ENCODE peak calls at places on chromosomes 5 and 9, in ten cellular contexts. One of them, this sample, is unnamed.
A peak's percentile ranks its signal among the peaks of the same experiment; 100 is the strongest.

GRCh38 chr9:3385871-3386270 is 139.9 kb downstream of the RFX3 start:
- DNase-seq in neuronal stem cell: no peak
- DNase-seq in foreskin fibroblast: no peak
- DNase-seq in CD8-positive, alpha-beta memory T cell: no peak
- DNase-seq in T follicular helper cell: no peak
- DNase-seq in astrocyte of the cerebellum: no peak
- DNase-seq in right lobe of liver: no peak
- DNase-seq in colonic mucosa: no peak
- DNase-seq in cardiac muscle cell: no peak
- DNase-seq in endothelial cell: no peak
- DNase-seq in this sample: no peak

GRCh38 chr9:89052470-89053097 is 61.3 kb downstream of the S1PR3 start:
- DNase-seq in neuronal stem cell: no peak
- DNase-seq in foreskin fibroblast: no peak
- DNase-seq in CD8-positive, alpha-beta memory T cell: no peak
- DNase-seq in T follicular helper cell: no peak
- DNase-seq in astrocyte of the cerebellum: no peak
- DNase-seq in right lobe of liver: no peak
- DNase-seq in colonic mucosa: no peak
- DNase-seq in cardiac muscle cell: no peak
- DNase-seq in endothelial cell: no peak
- DNase-seq in this sample: no peak

GRCh38 chr5:113612060-113612496 is 98.6 kb downstream of the YTHDC2 start:
- DNase-seq in neuronal stem cell: peak; percentile 11
- DNase-seq in foreskin fibroblast: peak; percentile 7
- DNase-seq in CD8-positive, alpha-beta memory T cell: no peak
- DNase-seq in T follicular helper cell: no peak
- DNase-seq in astrocyte of the cerebellum: peak; percentile 4
- DNase-seq in right lobe of liver: no peak
- DNase-seq in colonic mucosa: no peak
- DNase-seq in cardiac muscle cell: peak; percentile 41
- DNase-seq in endothelial cell: no peak
- DNase-seq in this sample: no peak

GRCh38 chr9:109463924-109464625 is 34.0 kb downstream of the PTPN3 start:
- DNase-seq in neuronal stem cell: no peak
- DNase-seq in foreskin fibroblast: no peak
- DNase-seq in CD8-positive, alpha-beta memory T cell: no peak
- DNase-seq in T follicular helper cell: no peak
- DNase-seq in astrocyte of the cerebellum: no peak
- DNase-seq in right lobe of liver: no peak
- DNase-seq in colonic mucosa: no peak
- DNase-seq in cardiac muscle cell: no peak
- DNase-seq in endothelial cell: no peak
- DNase-seq in this sample: no peak

GRCh38 chr5:167720201-167720600 is 571.2 kb upstream of the WWC1 start:
- DNase-seq in neuronal stem cell: no peak
- DNase-seq in foreskin fibroblast: peak; percentile 60
- DNase-seq in CD8-positive, alpha-beta memory T cell: no peak
- DNase-seq in T follicular helper cell: no peak
- DNase-seq in astrocyte of the cerebellum: no peak
- DNase-seq in right lobe of liver: no peak
- DNase-seq in colonic mucosa: no peak
- DNase-seq in cardiac muscle cell: no peak
- DNase-seq in endothelial cell: no peak
- DNase-seq in this sample: no peak

GRCh38 chr5:144028058-144028457 is 142.4 kb downstream of the YIPF5 start:
- DNase-seq in neuronal stem cell: no peak
- DNase-seq in foreskin fibroblast: peak; percentile 59
- DNase-seq in CD8-positive, alpha-beta memory T cell: no peak
- DNase-seq in T follicular helper cell: no peak
- DNase-seq in astrocyte of the cerebellum: peak; percentile 28
- DNase-seq in right lobe of liver: no peak
- DNase-seq in colonic mucosa: no peak
- DNase-seq in cardiac muscle cell: no peak
- DNase-seq in endothelial cell: no peak
- DNase-seq in this sample: no peak

GRCh38 chr5:143865421-143865820 is 53.5 kb downstream of the HMHB1 start:
- DNase-seq in neuronal stem cell: no peak
- DNase-seq in foreskin fibroblast: no peak
- DNase-seq in CD8-positive, alpha-beta memory T cell: no peak
- DNase-seq in T follicular helper cell: no peak
- DNase-seq in astrocyte of the cerebellum: no peak
- DNase-seq in right lobe of liver: no peak
- DNase-seq in colonic mucosa: no peak
- DNase-seq in cardiac muscle cell: no peak
- DNase-seq in endothelial cell: no peak
- DNase-seq in this sample: no peak

GRCh38 chr9:26565131-26565530 is 327.5 kb downstream of the CAAP1 start:
- DNase-seq in neuronal stem cell: no peak
- DNase-seq in foreskin fibroblast: no peak
- DNase-seq in CD8-positive, alpha-beta memory T cell: no peak
- DNase-seq in T follicular helper cell: no peak
- DNase-seq in astrocyte of the cerebellum: no peak
- DNase-seq in right lobe of liver: no peak
- DNase-seq in colonic mucosa: no peak
- DNase-seq in cardiac muscle cell: no peak
- DNase-seq in endothelial cell: no peak
- DNase-seq in this sample: no peak

GRCh38 chr9:32587901-32588300 is 14.9 kb upstream of the NDUFB6 start:
- DNase-seq in neuronal stem cell: no peak
- DNase-seq in foreskin fibroblast: no peak
- DNase-seq in CD8-positive, alpha-beta memory T cell: no peak
- DNase-seq in T follicular helper cell: no peak
- DNase-seq in astrocyte of the cerebellum: peak; percentile 42
- DNase-seq in right lobe of liver: no peak
- DNase-seq in colonic mucosa: no peak
- DNase-seq in cardiac muscle cell: no peak
- DNase-seq in endothelial cell: no peak
- DNase-seq in this sample: no peak

GRCh38 chr5:176779537-176779936 is 30.8 kb upstream of the UNC5A start:
- DNase-seq in neuronal stem cell: no peak
- DNase-seq in foreskin fibroblast: no peak
- DNase-seq in CD8-positive, alpha-beta memory T cell: peak; percentile 19
- DNase-seq in T follicular helper cell: no peak
- DNase-seq in astrocyte of the cerebellum: no peak
- DNase-seq in right lobe of liver: no peak
- DNase-seq in colonic mucosa: no peak
- DNase-seq in cardiac muscle cell: no peak
- DNase-seq in endothelial cell: no peak
- DNase-seq in this sample: no peak

GRCh38 chr5:173486826-173487225 is 129.6 kb downstream of the BOD1 start:
- DNase-seq in neuronal stem cell: no peak
- DNase-seq in foreskin fibroblast: no peak
- DNase-seq in CD8-positive, alpha-beta memory T cell: no peak
- DNase-seq in T follicular helper cell: no peak
- DNase-seq in astrocyte of the cerebellum: no peak
- DNase-seq in right lobe of liver: no peak
- DNase-seq in colonic mucosa: no peak
- DNase-seq in cardiac muscle cell: no peak
- DNase-seq in endothelial cell: no peak
- DNase-seq in this sample: no peak

GRCh38 chr5:179759961-179760541 is 27.4 kb downstream of the MAML1 start:
- DNase-seq in neuronal stem cell: no peak
- DNase-seq in foreskin fibroblast: no peak
- DNase-seq in CD8-positive, alpha-beta memory T cell: no peak
- DNase-seq in T follicular helper cell: no peak
- DNase-seq in astrocyte of the cerebellum: no peak
- DNase-seq in right lobe of liver: no peak
- DNase-seq in colonic mucosa: no peak
- DNase-seq in cardiac muscle cell: no peak
- DNase-seq in endothelial cell: no peak
- DNase-seq in this sample: no peak

GRCh38 chr5:143495124-143495523 is 91.6 kb upstream of the NR3C1 start:
- DNase-seq in neuronal stem cell: no peak
- DNase-seq in foreskin fibroblast: no peak
- DNase-seq in CD8-positive, alpha-beta memory T cell: no peak
- DNase-seq in T follicular helper cell: no peak
- DNase-seq in astrocyte of the cerebellum: no peak
- DNase-seq in right lobe of liver: no peak
- DNase-seq in colonic mucosa: no peak
- DNase-seq in cardiac muscle cell: no peak
- DNase-seq in endothelial cell: no peak
- DNase-seq in this sample: no peak

GRCh38 chr5:113067635-113068344 is 91.2 kb downstream of the DCP2 start:
- DNase-seq in neuronal stem cell: no peak
- DNase-seq in foreskin fibroblast: peak; percentile 50
- DNase-seq in CD8-positive, alpha-beta memory T cell: no peak
- DNase-seq in T follicular helper cell: no peak
- DNase-seq in astrocyte of the cerebellum: no peak
- DNase-seq in right lobe of liver: no peak
- DNase-seq in colonic mucosa: no peak
- DNase-seq in cardiac muscle cell: no peak
- DNase-seq in endothelial cell: no peak
- DNase-seq in this sample: no peak

GRCh38 chr9:36134761-36135505 is 1.6 kb upstream of the GLIPR2 start:
- DNase-seq in neuronal stem cell: no peak
- DNase-seq in foreskin fibroblast: no peak
- DNase-seq in CD8-positive, alpha-beta memory T cell: no peak
- DNase-seq in T follicular helper cell: no peak
- DNase-seq in astrocyte of the cerebellum: no peak
- DNase-seq in right lobe of liver: no peak
- DNase-seq in colonic mucosa: no peak
- DNase-seq in cardiac muscle cell: no peak
- DNase-seq in endothelial cell: no peak
- DNase-seq in this sample: no peak

GRCh38 chr5:164065266-164065665 is 559.8 kb downstream of the MAT2B start:
- DNase-seq in neuronal stem cell: no peak
- DNase-seq in foreskin fibroblast: no peak
- DNase-seq in CD8-positive, alpha-beta memory T cell: no peak
- DNase-seq in T follicular helper cell: no peak
- DNase-seq in astrocyte of the cerebellum: no peak
- DNase-seq in right lobe of liver: no peak
- DNase-seq in colonic mucosa: no peak
- DNase-seq in cardiac muscle cell: no peak
- DNase-seq in endothelial cell: no peak
- DNase-seq in this sample: no peak

GRCh38 chr9:131228988-131229387 is 47.3 kb downstream of the FAM78A start:
- DNase-seq in neuronal stem cell: no peak
- DNase-seq in foreskin fibroblast: no peak
- DNase-seq in CD8-positive, alpha-beta memory T cell: no peak
- DNase-seq in T follicular helper cell: no peak
- DNase-seq in astrocyte of the cerebellum: peak; percentile 82
- DNase-seq in right lobe of liver: no peak
- DNase-seq in colonic mucosa: no peak
- DNase-seq in cardiac muscle cell: no peak
- DNase-seq in endothelial cell: no peak
- DNase-seq in this sample: no peak

GRCh38 chr5:1523793-1524480 is at the start of gene LPCAT1:
- DNase-seq in neuronal stem cell: peak; percentile 77
- DNase-seq in foreskin fibroblast: peak; percentile 64
- DNase-seq in CD8-positive, alpha-beta memory T cell: peak; percentile 79
- DNase-seq in T follicular helper cell: peak; percentile 47
- DNase-seq in astrocyte of the cerebellum: no peak
- DNase-seq in right lobe of liver: peak; percentile 89
- DNase-seq in colonic mucosa: peak; percentile 78
- DNase-seq in cardiac muscle cell: peak; percentile 89
- DNase-seq in endothelial cell: peak; percentile 82
- DNase-seq in this sample: no peak

GRCh38 chr5:74382864-74383618 is 257.5 kb downstream of the ENC1 start:
- DNase-seq in neuronal stem cell: no peak
- DNase-seq in foreskin fibroblast: no peak
- DNase-seq in CD8-positive, alpha-beta memory T cell: no peak
- DNase-seq in T follicular helper cell: no peak
- DNase-seq in astrocyte of the cerebellum: no peak
- DNase-seq in right lobe of liver: no peak
- DNase-seq in colonic mucosa: no peak
- DNase-seq in cardiac muscle cell: peak; percentile 44
- DNase-seq in endothelial cell: no peak
- DNase-seq in this sample: no peak

GRCh38 chr9:17622749-17623148 is 43.9 kb downstream of the SH3GL2 start:
- DNase-seq in neuronal stem cell: no peak
- DNase-seq in foreskin fibroblast: no peak
- DNase-seq in CD8-positive, alpha-beta memory T cell: no peak
- DNase-seq in T follicular helper cell: no peak
- DNase-seq in astrocyte of the cerebellum: no peak
- DNase-seq in right lobe of liver: no peak
- DNase-seq in colonic mucosa: no peak
- DNase-seq in cardiac muscle cell: no peak
- DNase-seq in endothelial cell: no peak
- DNase-seq in this sample: no peak

GRCh38 chr5:138180183-138180782 is 1.4 kb downstream of the KIF20A start:
- DNase-seq in neuronal stem cell: peak; percentile 45
- DNase-seq in foreskin fibroblast: peak; percentile 48
- DNase-seq in CD8-positive, alpha-beta memory T cell: no peak
- DNase-seq in T follicular helper cell: no peak
- DNase-seq in astrocyte of the cerebellum: peak; percentile 20
- DNase-seq in right lobe of liver: no peak
- DNase-seq in colonic mucosa: no peak
- DNase-seq in cardiac muscle cell: peak; percentile 57
- DNase-seq in endothelial cell: peak; percentile 13
- DNase-seq in this sample: no peak

GRCh38 chr5:99068944-99069650 is 140.3 kb upstream of the CHD1 start:
- DNase-seq in neuronal stem cell: no peak
- DNase-seq in foreskin fibroblast: no peak
- DNase-seq in CD8-positive, alpha-beta memory T cell: no peak
- DNase-seq in T follicular helper cell: no peak
- DNase-seq in astrocyte of the cerebellum: no peak
- DNase-seq in right lobe of liver: no peak
- DNase-seq in colonic mucosa: no peak
- DNase-seq in cardiac muscle cell: no peak
- DNase-seq in endothelial cell: no peak
- DNase-seq in this sample: no peak

GRCh38 chr9:137521405-137521985 is 28.7 kb downstream of the PNPLA7 start:
- DNase-seq in neuronal stem cell: no peak
- DNase-seq in foreskin fibroblast: no peak
- DNase-seq in CD8-positive, alpha-beta memory T cell: peak; percentile 14
- DNase-seq in T follicular helper cell: no peak
- DNase-seq in astrocyte of the cerebellum: no peak
- DNase-seq in right lobe of liver: no peak
- DNase-seq in colonic mucosa: no peak
- DNase-seq in cardiac muscle cell: no peak
- DNase-seq in endothelial cell: no peak
- DNase-seq in this sample: no peak

GRCh38 chr5:169641253-169641652 is 4.2 kb downstream of the DOCK2 start:
- DNase-seq in neuronal stem cell: no peak
- DNase-seq in foreskin fibroblast: no peak
- DNase-seq in CD8-positive, alpha-beta memory T cell: no peak
- DNase-seq in T follicular helper cell: no peak
- DNase-seq in astrocyte of the cerebellum: no peak
- DNase-seq in right lobe of liver: no peak
- DNase-seq in colonic mucosa: no peak
- DNase-seq in cardiac muscle cell: peak; percentile 68
- DNase-seq in endothelial cell: peak; percentile 27
- DNase-seq in this sample: no peak

GRCh38 chr5:995318-995717 is 13.3 kb upstream of the NKD2 start:
- DNase-seq in neuronal stem cell: no peak
- DNase-seq in foreskin fibroblast: no peak
- DNase-seq in CD8-positive, alpha-beta memory T cell: no peak
- DNase-seq in T follicular helper cell: no peak
- DNase-seq in astrocyte of the cerebellum: no peak
- DNase-seq in right lobe of liver: no peak
- DNase-seq in colonic mucosa: no peak
- DNase-seq in cardiac muscle cell: no peak
- DNase-seq in endothelial cell: no peak
- DNase-seq in this sample: no peak

GRCh38 chr9:136327313-136327971 is at the start of gene GPSM1:
- DNase-seq in neuronal stem cell: no peak
- DNase-seq in foreskin fibroblast: peak; percentile 77
- DNase-seq in CD8-positive, alpha-beta memory T cell: no peak
- DNase-seq in T follicular helper cell: peak; percentile 10
- DNase-seq in astrocyte of the cerebellum: no peak
- DNase-seq in right lobe of liver: peak; percentile 65
- DNase-seq in colonic mucosa: no peak
- DNase-seq in cardiac muscle cell: peak; percentile 51
- DNase-seq in endothelial cell: peak; percentile 45
- DNase-seq in this sample: no peak

GRCh38 chr5:175202461-175203065 is 241.4 kb downstream of the DRD1 start:
- DNase-seq in neuronal stem cell: no peak
- DNase-seq in foreskin fibroblast: no peak
- DNase-seq in CD8-positive, alpha-beta memory T cell: no peak
- DNase-seq in T follicular helper cell: no peak
- DNase-seq in astrocyte of the cerebellum: peak; percentile 24
- DNase-seq in right lobe of liver: no peak
- DNase-seq in colonic mucosa: no peak
- DNase-seq in cardiac muscle cell: peak; percentile 46
- DNase-seq in endothelial cell: no peak
- DNase-seq in this sample: no peak

GRCh38 chr9:137965177-137965795 is 87.7 kb downstream of the CACNA1B start:
- DNase-seq in neuronal stem cell: no peak
- DNase-seq in foreskin fibroblast: no peak
- DNase-seq in CD8-positive, alpha-beta memory T cell: no peak
- DNase-seq in T follicular helper cell: no peak
- DNase-seq in astrocyte of the cerebellum: no peak
- DNase-seq in right lobe of liver: no peak
- DNase-seq in colonic mucosa: no peak
- DNase-seq in cardiac muscle cell: no peak
- DNase-seq in endothelial cell: no peak
- DNase-seq in this sample: no peak

This sample was measured in iPS DF 19.7.